ENCODE peak calls at places on chromosome 12, in ten cellular contexts. M is WTC11; T is activated CD4-positive, CD25-positive, alpha-beta regulatory T cell treated with anti-CD3 and anti-CD28 coated beads, Interleukin-2, amount 50 U/mL, for 72 hours; Y is progenitor cell of endocrine pancreas; A is activated CD8-positive, alpha-beta T cell treated with anti-CD3 and anti-CD28 coated beads, Interleukin-2, amount 10 ng/mL, durations not matched to agents 7 days and 5 days; B is caudate nucleus; R is activated CD8-positive, alpha-beta memory T cell treated with anti-CD3 and anti-CD28 coated beads, Interleukin-2, amount 50 U/mL, for 4 hours; U is retinal pigment epithelial cell; H is fibroblast of pulmonary artery; L is stimulated activated CD4-positive, alpha-beta T cell treated with anti-CD3 and anti-CD28 coated beads, TNF-alpha, amount 100 ng/mL, for 48 hours. Z is an unnamed sample.

GRCh38 chr12:75239987-75240386 is 30.3 kb upstream of the KCNC2 start:
- DNase-seq in T (no peak), A (no peak), R (no peak), L (no peak), B (no peak), M (no peak), Y (no peak), U (no peak), H (no peak), Z (no peak)

GRCh38 chr12:26978801-26979200 is 35.4 kb downstream of the TM7SF3 start:
- DNase-seq in H (no peak), A (no peak), U (no peak), R (no peak), T (no peak), M (no peak), L (no peak), B (no peak), Y (no peak), Z (no peak)

GRCh38 chr12:57416039-57416996 is 14.5 kb downstream of the R3HDM2 start:
- DNase-seq in M (no peak), U (no peak), L (no peak), R (no peak), B (no peak), H (peak), T (no peak), A (no peak), Y (no peak), Z (no peak)

GRCh38 chr12:77102123-77102522 is 36.8 kb upstream of the E2F7 start:
- DNase-seq in R (no peak), M (no peak), A (no peak), U (no peak), H (no peak), T (no peak), Y (no peak), B (no peak), L (no peak), Z (no peak)

GRCh38 chr12:92989715-92990484 is 60.8 kb upstream of the EEA1 start:
- DNase-seq in Y (no peak), A (no peak), L (no peak), M (no peak), T (no peak), U (no peak), R (no peak), H (no peak), B (no peak), Z (no peak)

GRCh38 chr12:8828514-8829127 is 6.2 kb downstream of the A2ML1 start:
- DNase-seq in U (no peak), Y (no peak), A (no peak), M (no peak), L (no peak), B (no peak), R (no peak), T (no peak), H (no peak), Z (no peak)

GRCh38 chr12:91249059-91250055 is 66.7 kb upstream of the DCN start:
- DNase-seq in H (peak), U (no peak), B (no peak), Y (no peak), M (no peak), L (no peak), T (no peak), R (no peak), A (no peak), Z (no peak)

GRCh38 chr12:15044461-15044860 is 71.6 kb downstream of the PDE6H start:
- DNase-seq in M (no peak), R (no peak), A (no peak), U (peak), Y (no peak), H (peak), T (no peak), L (no peak), B (no peak), Z (no peak)

GRCh38 chr12:182381-182883 is 31.5 kb downstream of the SLC6A12 start:
- DNase-seq in U (peak), T (no peak), L (no peak), Y (no peak), A (no peak), M (no peak), B (no peak), R (no peak), H (peak), Z (no peak)

GRCh38 chr12:42977451-42978230 is 388.1 kb upstream of the PRICKLE1 start:
- DNase-seq in Y (no peak), A (no peak), M (no peak), U (no peak), B (no peak), H (no peak), L (no peak), R (no peak), T (no peak), Z (no peak)

GRCh38 chr12:62618948-62619347 is 152.3 kb downstream of the MON2 start:
- DNase-seq in U (no peak), T (no peak), A (no peak), H (no peak), R (no peak), M (no peak), Y (no peak), B (no peak), L (no peak), Z (no peak)

GRCh38 chr12:8951744-8952143 is 2.3 kb upstream of the M6PR start:
- DNase-seq in R (peak), Y (no peak), U (no peak), A (peak), T (no peak), B (no peak), M (no peak), L (no peak), H (no peak), Z (no peak)

GRCh38 chr12:117321572-117321971 is 39.9 kb downstream of the NOS1 start:
- DNase-seq in U (no peak), T (no peak), B (no peak), A (no peak), Y (no peak), H (no peak), R (no peak), L (no peak), M (no peak), Z (no peak)

GRCh38 chr12:131829351-131829794 is 1.2 kb downstream of the MMP17 start:
- DNase-seq in H (no peak), Y (no peak), A (no peak), B (no peak), U (no peak), M (no peak), L (no peak), R (no peak), T (no peak), Z (no peak)

GRCh38 chr12:40672650-40673319 is 19.5 kb upstream of the CNTN1 start:
- DNase-seq in A (no peak), T (no peak), L (no peak), U (peak), M (no peak), R (no peak), B (no peak), Y (no peak), H (no peak), Z (no peak)

GRCh38 chr12:19121449-19122018 is 8.0 kb upstream of the PLEKHA5 start:
- DNase-seq in L (no peak), H (no peak), A (no peak), B (no peak), M (no peak), R (no peak), Y (no peak), T (no peak), U (no peak), Z (no peak)

GRCh38 chr12:132311201-132311915 is 18.0 kb downstream of the GALNT9 start:
- DNase-seq in H (no peak), Y (no peak), U (no peak), M (no peak), R (no peak), T (no peak), B (no peak), A (no peak), L (no peak), Z (no peak)